ENCODE peak calls at places on chromosomes 16 and 17, in ten cellular contexts. Z, K, F, B, L, I, O, C, X and G are unnamed samples.

GRCh38 chr17:18139092-18139491 is 30.5 kb downstream of the MYO15A start:
- DNase-seq in F (no peak), I (no peak), X (no peak), O (no peak), B (no peak), Z (no peak), L (no peak), C (no peak), K (no peak), G (no peak)

GRCh38 chr17:57970706-57971105 is 15.5 kb upstream of the CUEDC1 start:
- DNase-seq in L (no peak), O (peak), B (no peak), I (no peak), Z (no peak), X (no peak), K (no peak), F (no peak), C (no peak), G (no peak)

GRCh38 chr17:75777243-75777922 is 7.2 kb upstream of the UNK start:
- DNase-seq in K (no peak), O (no peak), C (no peak), F (no peak), L (no peak), I (no peak), X (no peak), B (no peak), Z (no peak), G (no peak)

GRCh38 chr16:70730016-70730415 is 44.2 kb upstream of the MTSS2 start:
- DNase-seq in L (no peak), F (no peak), C (no peak), Z (no peak), O (no peak), K (no peak), X (no peak), B (no peak), I (no peak), G (no peak)

GRCh38 chr16:47779201-47780016 is 318.3 kb downstream of the PHKB start:
- DNase-seq in K (no peak), F (peak), C (no peak), X (no peak), L (peak), I (peak), O (peak), Z (peak), B (no peak), G (no peak)

GRCh38 chr16:8776193-8776592 is 21.2 kb downstream of the TMEM186 start:
- DNase-seq in K (no peak), C (no peak), I (no peak), L (no peak), F (no peak), Z (peak), X (no peak), B (no peak), O (no peak), G (no peak)

GRCh38 chr17:49522329-49522890 is 27.3 kb downstream of the NGFR start:
- DNase-seq in Z (no peak), L (no peak), F (no peak), I (no peak), O (no peak), X (no peak), B (no peak), K (no peak), C (no peak), G (no peak)

GRCh38 chr17:6381526-6382135 is 53.3 kb downstream of the AIPL1 start:
- DNase-seq in K (no peak), Z (no peak), F (peak), B (no peak), I (no peak), C (no peak), X (no peak), O (no peak), L (no peak), G (no peak)

GRCh38 chr16:72455743-72456659 is 284.0 kb upstream of the PMFBP1 start:
- DNase-seq in K (no peak), O (peak), C (no peak), F (no peak), B (no peak), I (peak), Z (peak), X (no peak), L (no peak), G (peak)

GRCh38 chr17:58699771-58700170 is 7.4 kb downstream of the RAD51C start:
- DNase-seq in X (no peak), K (no peak), I (no peak), F (no peak), Z (no peak), O (no peak), B (no peak), C (no peak), L (no peak), G (no peak)

GRCh38 chr17:14942511-14943185 is 322.5 kb downstream of the PMP22 start:
- DNase-seq in C (no peak), O (no peak), L (no peak), K (no peak), I (no peak), B (no peak), F (peak), X (no peak), Z (no peak), G (no peak)

GRCh38 chr16:73265124-73265838 is 217.4 kb upstream of the ZFHX3 start:
- DNase-seq in X (no peak), K (no peak), L (no peak), F (peak), B (no peak), Z (no peak), I (no peak), C (no peak), O (no peak), G (no peak)

GRCh38 chr17:74814453-74814852 is 38.3 kb upstream of the NAT9 start:
- DNase-seq in C (no peak), X (no peak), I (peak), O (peak), L (no peak), K (no peak), F (no peak), B (no peak), Z (no peak), G (peak)

GRCh38 chr17:56020369-56020768 is 132.9 kb upstream of the ANKFN1 start:
- DNase-seq in C (no peak), B (no peak), K (no peak), O (no peak), I (no peak), Z (no peak), L (no peak), X (no peak), F (no peak), G (no peak)

GRCh38 chr16:84982434-84982833 is 28.9 kb downstream of the ZDHHC7 start:
- DNase-seq in F (no peak), B (no peak), O (no peak), X (no peak), C (peak), I (no peak), K (peak), Z (no peak), L (no peak), G (no peak)